ENCODE peak calls at places on chromosomes 11 and 22, in five cellular contexts. One of them, this sample, is unnamed.

GRCh38 chr22:33958741-33959140 is 38.5 kb upstream of the LARGE1 start:
- DNase-seq in NB4: no peak
- DNase-seq in endothelial cell: no peak
- DNase-seq in left ventricle myocardium inferior: no peak
- DNase-seq in A549: no peak
- DNase-seq in this sample: no peak

GRCh38 chr11:134792044-134792443 is 380.0 kb upstream of the B3GAT1 start:
- DNase-seq in NB4: no peak
- DNase-seq in endothelial cell: no peak
- DNase-seq in left ventricle myocardium inferior: no peak
- DNase-seq in A549: no peak
- DNase-seq in this sample: no peak

GRCh38 chr22:26671317-26672059 is 14.1 kb downstream of the MIAT start:
- DNase-seq in A549: no peak
- DNase-seq in endothelial cell: no peak
- DNase-seq in left ventricle myocardium inferior: no peak
- DNase-seq in NB4: no peak
- DNase-seq in this sample: no peak

GRCh38 chr11:99316761-99317475 is 296.2 kb downstream of the CNTN5 start:
- DNase-seq in left ventricle myocardium inferior: peak; percentile 47
- DNase-seq in NB4: no peak
- DNase-seq in endothelial cell: no peak
- DNase-seq in A549: no peak
- DNase-seq in this sample: no peak

GRCh38 chr22:25402501-25403283 is 161.8 kb upstream of the GRK3 start:
- DNase-seq in A549: no peak
- DNase-seq in left ventricle myocardium inferior: peak; percentile 36
- DNase-seq in NB4: no peak
- DNase-seq in endothelial cell: no peak
- DNase-seq in this sample: no peak

GRCh38 chr11:44730775-44731174 is 4.0 kb downstream of the TSPAN18 start:
- DNase-seq in left ventricle myocardium inferior: no peak
- DNase-seq in A549: no peak
- DNase-seq in NB4: no peak
- DNase-seq in endothelial cell: no peak
- DNase-seq in this sample: no peak

GRCh38 chr11:19844806-19845205 is 132.2 kb downstream of the NAV2 start:
- DNase-seq in A549: no peak
- DNase-seq in endothelial cell: no peak
- DNase-seq in NB4: no peak
- DNase-seq in left ventricle myocardium inferior: no peak
- DNase-seq in this sample: no peak

GRCh38 chr22:46933040-46933439 is 170.6 kb downstream of the TBC1D22A start:
- DNase-seq in endothelial cell: no peak
- DNase-seq in left ventricle myocardium inferior: no peak
- DNase-seq in NB4: no peak
- DNase-seq in A549: no peak
- DNase-seq in this sample: no peak

GRCh38 chr11:64000026-64000739 is 13.9 kb downstream of the OTUB1 start:
- DNase-seq in A549: no peak
- DNase-seq in left ventricle myocardium inferior: peak; percentile 73
- DNase-seq in endothelial cell: peak; percentile 78
- DNase-seq in NB4: no peak
- DNase-seq in this sample: peak; percentile 84

GRCh38 chr22:47309476-47309875 is 547.0 kb downstream of the TBC1D22A start:
- DNase-seq in left ventricle myocardium inferior: no peak
- DNase-seq in NB4: no peak
- DNase-seq in A549: no peak
- DNase-seq in endothelial cell: no peak
- DNase-seq in this sample: no peak

GRCh38 chr11:118258410-118258809 is 5.7 kb downstream of the MPZL2 start:
- DNase-seq in left ventricle myocardium inferior: no peak
- DNase-seq in NB4: peak; percentile 29
- DNase-seq in A549: no peak
- DNase-seq in endothelial cell: no peak
- DNase-seq in this sample: no peak

GRCh38 chr11:123742334-123742733 is 874 bp upstream of the ZNF202 start:
- DNase-seq in NB4: peak; percentile 21
- DNase-seq in endothelial cell: peak; percentile 9
- DNase-seq in A549: no peak
- DNase-seq in left ventricle myocardium inferior: no peak
- DNase-seq in this sample: no peak

GRCh38 chr11:69359735-69360470 is 65.9 kb downstream of the MYEOV start:
- DNase-seq in left ventricle myocardium inferior: no peak
- DNase-seq in NB4: no peak
- DNase-seq in endothelial cell: peak; percentile 1
- DNase-seq in A549: no peak
- DNase-seq in this sample: no peak

GRCh38 chr22:21624120-21624879 is 5.5 kb downstream of the YDJC start:
- DNase-seq in left ventricle myocardium inferior: peak; percentile 52
- DNase-seq in A549: no peak
- DNase-seq in NB4: peak; percentile 59
- DNase-seq in endothelial cell: peak; percentile 63
- DNase-seq in this sample: peak; percentile 68

GRCh38 chr22:41742918-41743317 is 43.6 kb downstream of the MEI1 start:
- DNase-seq in left ventricle myocardium inferior: no peak
- DNase-seq in endothelial cell: no peak
- DNase-seq in A549: no peak
- DNase-seq in NB4: no peak
- DNase-seq in this sample: no peak

GRCh38 chr22:49915610-49916009 is 2.6 kb downstream of the ALG12 start:
- DNase-seq in left ventricle myocardium inferior: no peak
- DNase-seq in A549: no peak
- DNase-seq in endothelial cell: no peak
- DNase-seq in NB4: no peak
- DNase-seq in this sample: no peak

GRCh38 chr11:69535928-69536327 is 54.5 kb downstream of the LINC01488 start:
- DNase-seq in NB4: no peak
- DNase-seq in left ventricle myocardium inferior: no peak
- DNase-seq in endothelial cell: no peak
- DNase-seq in A549: no peak
- DNase-seq in this sample: peak; percentile 8

GRCh38 chr11:120221115-120221752 is 10.4 kb downstream of the OAF start:
- DNase-seq in A549: no peak
- DNase-seq in left ventricle myocardium inferior: no peak
- DNase-seq in endothelial cell: no peak
- DNase-seq in NB4: no peak
- DNase-seq in this sample: no peak

GRCh38 chr22:39554170-39554569 is 16.4 kb upstream of the CACNA1I start:
- DNase-seq in A549: no peak
- DNase-seq in NB4: no peak
- DNase-seq in left ventricle myocardium inferior: no peak
- DNase-seq in endothelial cell: no peak
- DNase-seq in this sample: no peak

GRCh38 chr22:47201996-47202818 is 439.8 kb downstream of the TBC1D22A start:
- DNase-seq in NB4: no peak
- DNase-seq in A549: no peak
- DNase-seq in left ventricle myocardium inferior: no peak
- DNase-seq in endothelial cell: no peak
- DNase-seq in this sample: no peak

GRCh38 chr22:20117656-20118571 is 888 bp upstream of the TRMT2A start:
- DNase-seq in NB4: peak; percentile 42
- DNase-seq in left ventricle myocardium inferior: peak; percentile 30
- DNase-seq in A549: no peak
- DNase-seq in endothelial cell: no peak
- DNase-seq in this sample: peak; percentile 34

GRCh38 chr22:23984430-23984829 is 4.5 kb downstream of the GSTT2 start:
- DNase-seq in left ventricle myocardium inferior: no peak
- DNase-seq in NB4: peak; percentile 63
- DNase-seq in endothelial cell: no peak
- DNase-seq in A549: no peak
- DNase-seq in this sample: no peak

GRCh38 chr11:67617243-67617953 is 10.7 kb downstream of the NDUFV1 start:
- DNase-seq in NB4: no peak
- DNase-seq in endothelial cell: no peak
- DNase-seq in left ventricle myocardium inferior: no peak
- DNase-seq in A549: no peak
- DNase-seq in this sample: no peak

GRCh38 chr11:67614730-67615454 is 8.2 kb downstream of the NDUFV1 start:
- DNase-seq in NB4: no peak
- DNase-seq in A549: no peak
- DNase-seq in endothelial cell: no peak
- DNase-seq in left ventricle myocardium inferior: no peak
- DNase-seq in this sample: no peak

GRCh38 chr11:67616431-67617242 is 9.9 kb downstream of the NDUFV1 start:
- DNase-seq in endothelial cell: no peak
- DNase-seq in NB4: no peak
- DNase-seq in A549: no peak
- DNase-seq in left ventricle myocardium inferior: no peak
- DNase-seq in this sample: no peak

GRCh38 chr11:67613960-67614715 is 7.4 kb downstream of the NDUFV1 start:
- DNase-seq in endothelial cell: peak; percentile 77
- DNase-seq in A549: no peak
- DNase-seq in left ventricle myocardium inferior: peak; percentile 60
- DNase-seq in NB4: peak; percentile 97
- DNase-seq in this sample: peak; percentile 80

GRCh38 chr11:67615455-67616430 is 9.0 kb downstream of the NDUFV1 start:
- DNase-seq in endothelial cell: peak; percentile 77
- DNase-seq in A549: peak; percentile 71
- DNase-seq in left ventricle myocardium inferior: no peak
- DNase-seq in NB4: peak; percentile 70
- DNase-seq in this sample: peak; percentile 69
- TF ChIP-seq CTCF in endothelial cell: peak; percentile 27
- TF ChIP-seq CTCF in A549: peak; percentile 55
- TF ChIP-seq CTCF in left ventricle myocardium inferior: peak; percentile 58
- TF ChIP-seq CTCF in NB4: peak; percentile 76
- TF ChIP-seq CTCF in this sample: peak; percentile 44

GRCh38 chr11:16883179-16883578 is 131.0 kb downstream of the PLEKHA7 start:
- DNase-seq in A549: no peak
- DNase-seq in left ventricle myocardium inferior: peak; percentile 28
- DNase-seq in NB4: peak; percentile 13
- DNase-seq in endothelial cell: no peak
- DNase-seq in this sample: no peak

GRCh38 chr11:16881766-16882165 is 132.4 kb downstream of the PLEKHA7 start:
- DNase-seq in NB4: no peak
- DNase-seq in endothelial cell: no peak
- DNase-seq in left ventricle myocardium inferior: no peak
- DNase-seq in A549: no peak
- DNase-seq in this sample: no peak

GRCh38 chr11:16880184-16880583 is 134.0 kb downstream of the PLEKHA7 start:
- DNase-seq in endothelial cell: no peak
- DNase-seq in left ventricle myocardium inferior: no peak
- DNase-seq in NB4: no peak
- DNase-seq in A549: no peak
- DNase-seq in this sample: no peak

GRCh38 chr11:16879690-16880089 is 134.5 kb downstream of the PLEKHA7 start:
- DNase-seq in A549: no peak
- DNase-seq in left ventricle myocardium inferior: no peak
- DNase-seq in endothelial cell: no peak
- DNase-seq in NB4: no peak
- DNase-seq in this sample: no peak

DNA sequence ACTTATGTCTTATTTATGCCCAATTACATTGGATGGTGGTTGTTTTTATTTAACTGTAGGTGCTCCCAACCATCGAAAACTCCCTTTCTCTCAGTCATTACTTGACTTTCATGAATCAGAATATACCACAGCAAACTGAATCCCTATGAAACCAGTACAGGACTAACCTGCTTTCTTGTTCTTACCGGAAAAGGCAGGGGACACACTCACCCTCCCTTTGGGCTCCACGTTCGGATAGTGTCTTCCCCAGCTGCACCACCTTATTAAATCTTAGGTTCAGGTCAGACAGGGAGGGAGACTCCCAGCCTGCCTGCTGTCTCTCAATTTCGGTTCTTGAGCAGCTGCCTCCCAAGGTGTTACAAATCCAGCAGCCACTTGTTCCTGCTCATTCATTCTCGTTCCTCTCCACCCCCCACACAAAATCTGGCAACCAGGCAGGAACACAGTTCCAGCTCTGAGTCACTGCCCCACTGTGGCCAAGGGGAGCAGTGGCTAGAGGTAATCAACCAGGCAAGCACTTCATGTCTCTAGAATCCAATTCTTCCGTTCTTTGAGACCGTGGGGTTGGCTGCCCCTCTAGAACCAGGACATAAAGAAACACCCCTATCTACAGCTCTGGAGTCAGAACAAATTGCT is 133.0 kb downstream of the PLEKHA7 start:
- DNase-seq in A549: no peak
- DNase-seq in left ventricle myocardium inferior: peak; percentile 65
- DNase-seq in NB4: peak; percentile 4
- DNase-seq in endothelial cell: no peak
- DNase-seq in this sample: no peak
- TF ChIP-seq CTCF in A549: no peak
- TF ChIP-seq CTCF in left ventricle myocardium inferior: peak; percentile 65
- TF ChIP-seq CTCF in NB4: no peak
- TF ChIP-seq CTCF in endothelial cell: no peak
- TF ChIP-seq CTCF in this sample: no peak

GRCh38 chr11:73249858-73250773 is 22.0 kb upstream of the P2RY6 start:
- DNase-seq in endothelial cell: no peak
- DNase-seq in A549: no peak
- DNase-seq in left ventricle myocardium inferior: no peak
- DNase-seq in NB4: peak; percentile 45
- DNase-seq in this sample: no peak

GRCh38 chr11:73249304-73249703 is 22.8 kb upstream of the P2RY6 start:
- DNase-seq in NB4: no peak
- DNase-seq in A549: no peak
- DNase-seq in endothelial cell: no peak
- DNase-seq in left ventricle myocardium inferior: no peak
- DNase-seq in this sample: no peak

GRCh38 chr11:73246303-73246702 is 25.8 kb upstream of the P2RY6 start:
- DNase-seq in A549: no peak
- DNase-seq in NB4: no peak
- DNase-seq in endothelial cell: no peak
- DNase-seq in left ventricle myocardium inferior: no peak
- DNase-seq in this sample: no peak

GRCh38 chr11:73245461-73245860 is 26.7 kb upstream of the P2RY6 start:
- DNase-seq in left ventricle myocardium inferior: no peak
- DNase-seq in NB4: no peak
- DNase-seq in A549: no peak
- DNase-seq in endothelial cell: no peak
- DNase-seq in this sample: no peak

GRCh38 chr11:73248526-73249185 is 23.5 kb upstream of the P2RY6 start:
- DNase-seq in endothelial cell: no peak
- DNase-seq in left ventricle myocardium inferior: no peak
- DNase-seq in NB4: no peak
- DNase-seq in A549: no peak
- DNase-seq in this sample: no peak
- TF ChIP-seq CTCF in endothelial cell: no peak
- TF ChIP-seq CTCF in left ventricle myocardium inferior: no peak
- TF ChIP-seq CTCF in NB4: no peak
- TF ChIP-seq CTCF in A549: no peak
- TF ChIP-seq CTCF in this sample: no peak

GRCh38 chr22:35156945-35157344 is 91.0 kb downstream of the ISX start:
- DNase-seq in endothelial cell: no peak
- DNase-seq in left ventricle myocardium inferior: no peak
- DNase-seq in A549: no peak
- DNase-seq in NB4: no peak
- DNase-seq in this sample: no peak

GRCh38 chr22:35152316-35152715 is 86.4 kb downstream of the ISX start:
- DNase-seq in left ventricle myocardium inferior: no peak
- DNase-seq in endothelial cell: no peak
- DNase-seq in A549: no peak
- DNase-seq in NB4: no peak
- DNase-seq in this sample: no peak

GRCh38 chr22:35160268-35160667 is 94.3 kb downstream of the ISX start:
- DNase-seq in endothelial cell: no peak
- DNase-seq in A549: no peak
- DNase-seq in NB4: no peak
- DNase-seq in left ventricle myocardium inferior: no peak
- DNase-seq in this sample: no peak

GRCh38 chr22:35154937-35155387 is 89.0 kb downstream of the ISX start:
- DNase-seq in A549: peak; percentile 20
- DNase-seq in NB4: peak; percentile 55
- DNase-seq in endothelial cell: peak; percentile 78
- DNase-seq in left ventricle myocardium inferior: peak; percentile 26
- DNase-seq in this sample: peak; percentile 77

GRCh38 chr22:35155403-35156025 is 89.6 kb downstream of the ISX start:
- DNase-seq in NB4: peak; percentile 30
- DNase-seq in left ventricle myocardium inferior: no peak
- DNase-seq in endothelial cell: no peak
- DNase-seq in A549: no peak
- DNase-seq in this sample: no peak
- TF ChIP-seq CTCF in NB4: peak; percentile 23
- TF ChIP-seq CTCF in left ventricle myocardium inferior: no peak
- TF ChIP-seq CTCF in endothelial cell: peak; percentile 16
- TF ChIP-seq CTCF in A549: no peak
- TF ChIP-seq CTCF in this sample: peak; percentile 18

This sample was measured in glutamatergic neuron.